ENCODE peak calls at places on chromosomes 16 and 17, in four cellular contexts. U is H1, A is HepG2, Z is K562. N is an unnamed sample.

GRCh38 chr16:24674877-24675276 is 54.6 kb upstream of the TNRC6A start:
- DNase-seq in Z (no peak), U (no peak), A (no peak), N (no peak)

GRCh38 chr17:31320791-31321190 is 631 bp downstream of the EVI2A start:
- DNase-seq in A (no peak), U (no peak), Z (no peak), N (no peak)

GRCh38 chr17:49756805-49757496 is 7.0 kb downstream of the FAM117A start:
- DNase-seq in U (no peak), Z (no peak), A (no peak), N (no peak)

GRCh38 chr17:4708436-4708835 is 2.0 kb upstream of the ARRB2 start:
- DNase-seq in U (peak), A (peak), Z (peak), N (no peak)

GRCh38 chr16:27781195-27781524 is 231.2 kb downstream of the KATNIP start:
- DNase-seq in U (no peak), Z (no peak), A (no peak), N (no peak)

GRCh38 chr16:47459603-47460002 is 1.3 kb downstream of the ITFG1 start:
- DNase-seq in Z (peak), U (no peak), A (no peak), N (no peak)

GRCh38 chr16:48099455-48099854 is 56.3 kb downstream of the ABCC12 start:
- DNase-seq in Z (peak), A (no peak), U (no peak), N (peak)

GRCh38 chr16:67249178-67249759 is 490 bp downstream of the SLC9A5 start:
- DNase-seq in U (peak), A (no peak), Z (peak), N (no peak)

GRCh38 chr17:77297693-77298666 is 157.2 kb downstream of the SEC14L1 start:
- DNase-seq in U (no peak), A (no peak), Z (no peak), N (no peak)

GRCh38 chr17:14910916-14911315 is 354.2 kb downstream of the PMP22 start:
- DNase-seq in A (no peak), Z (no peak), U (no peak), N (no peak)

GRCh38 chr17:56629450-56630187 is 36.1 kb downstream of the NOG start:
- DNase-seq in A (peak), U (peak), Z (peak), N (peak)

GRCh38 chr16:51228097-51228659 is 77.1 kb upstream of the SALL1 start:
- DNase-seq in Z (no peak), U (no peak), A (no peak), N (no peak)

GRCh38 chr16:47358816-47359215 is 102.0 kb downstream of the ITFG1 start:
- DNase-seq in U (no peak), Z (peak), A (no peak), N (peak)

GRCh38 chr17:65595071-65595655 is 33.7 kb upstream of the AXIN2 start:
- DNase-seq in Z (peak), A (no peak), U (no peak), N (no peak)

GRCh38 chr17:29294580-29294900 is 592 bp upstream of the NUFIP2 start:
- DNase-seq in U (no peak), A (no peak), Z (no peak), N (no peak)

GRCh38 chr16:3190949-3191353 is 2.9 kb downstream of the OR1F1 start:
- DNase-seq in U (no peak), Z (peak), A (peak), N (no peak)

GRCh38 chr16:83955218-83956130 is 2.4 kb downstream of the OSGIN1 start:
- DNase-seq in A (no peak), Z (no peak), U (no peak), N (no peak)

GRCh38 chr16:23013484-23013883 is 135.8 kb downstream of the USP31 start:
- DNase-seq in A (peak), Z (peak), U (peak), N (peak)

GRCh38 chr16:75000481-75001081 is 1.8 kb downstream of the ZNRF1 start:
- DNase-seq in U (no peak), A (no peak), Z (no peak), N (no peak)

GRCh38 chr16:52090080-52090479 is 456.9 kb downstream of the TOX3 start:
- DNase-seq in U (no peak), A (no peak), Z (no peak), N (no peak)

GRCh38 chr17:77736207-77736600 is 222.3 kb upstream of the TNRC6C start:
- DNase-seq in A (no peak), Z (no peak), U (peak), N (no peak)

GRCh38 chr16:12272264-12272663 is 295.7 kb downstream of the SNX29 start:
- DNase-seq in A (no peak), Z (no peak), U (no peak), N (no peak)

GRCh38 chr16:87464691-87465300 is 28.0 kb downstream of the ZCCHC14 start:
- DNase-seq in A (no peak), Z (peak), U (no peak), N (no peak)

GRCh38 chr16:27270389-27270788 is 1.8 kb upstream of the NSMCE1 start:
- DNase-seq in A (no peak), U (no peak), Z (no peak), N (no peak)

GRCh38 chr17:19386276-19386863 is 620 bp downstream of the MFAP4 start:
- DNase-seq in U (no peak), A (no peak), Z (no peak), N (no peak)

GRCh38 chr17:20244671-20245070 is 222.7 kb downstream of the LGALS9B start:
- DNase-seq in A (no peak), Z (no peak), U (no peak), N (no peak)

GRCh38 chr17:55710829-55711496 is 11.7 kb downstream of the TMEM100 start:
- DNase-seq in U (no peak), A (no peak), Z (no peak), N (no peak)

GRCh38 chr16:72480926-72481325 is 309.0 kb upstream of the PMFBP1 start:
- DNase-seq in A (no peak), Z (no peak), U (no peak), N (no peak)
- TF ChIP-seq SP1 in A (no peak), Z (no peak), U (no peak), N (no peak)

GRCh38 chr17:45146616-45147101 is 1.6 kb upstream of the HEXIM1 start:
- DNase-seq in U (no peak), A (no peak), Z (peak), N (no peak)

GRCh38 chr17:45148183-45149036 is at the start of gene HEXIM1:
- DNase-seq in A (peak), U (peak), Z (peak), N (peak)

GRCh38 chr17:45149037-45149668 is 878 bp downstream of the HEXIM1 start:
- DNase-seq in U (peak), Z (peak), A (peak), N (peak)

GRCh38 chr17:45147102-45147580 is 1.1 kb upstream of the HEXIM1 start:
- DNase-seq in A (no peak), U (no peak), Z (peak), N (no peak)

GRCh38 chr17:45147581-45148182 is 593 bp upstream of the HEXIM1 start:
- DNase-seq in Z (peak), U (peak), A (peak), N (peak)
- TF ChIP-seq FOSL1 in Z (peak), U (no peak), A (no peak), N (peak)

DNA sequence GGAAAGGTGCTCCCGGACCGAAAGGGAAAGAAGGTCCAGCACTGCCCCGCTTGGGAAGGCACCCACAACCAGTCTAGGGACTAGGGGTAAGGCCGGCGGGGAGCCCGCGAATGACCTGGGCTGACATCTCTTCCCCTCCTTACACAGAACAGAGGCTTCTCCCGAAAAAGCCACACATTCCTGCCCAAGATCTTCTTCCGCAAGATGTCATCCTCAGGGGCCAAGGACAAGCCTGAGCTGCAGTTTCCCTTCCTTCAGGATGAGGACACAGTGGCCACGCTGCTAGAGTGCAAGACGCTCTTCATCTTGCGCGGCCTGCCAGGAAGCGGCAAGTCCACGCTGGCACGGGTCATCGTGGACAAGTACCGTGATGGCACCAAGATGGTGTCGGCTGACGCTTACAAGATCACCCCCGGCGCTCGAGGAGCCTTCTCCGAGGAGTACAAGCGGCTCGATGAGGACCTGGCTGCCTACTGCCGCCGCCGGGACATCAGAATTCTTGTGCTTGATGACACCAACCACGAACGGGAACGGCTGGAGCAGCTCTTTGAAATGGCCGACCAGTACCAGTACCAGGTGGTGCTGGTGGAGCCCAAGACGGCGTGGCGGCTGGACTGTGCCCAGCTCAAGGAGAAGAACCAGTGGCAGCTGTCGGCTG is 1.5 kb downstream of the CNP start:
- DNase-seq in A (no peak), Z (no peak), U (no peak), N (no peak)
- H3K4me3 ChIP-seq in A (peak), Z (peak), U (peak), N (peak)

DNA sequence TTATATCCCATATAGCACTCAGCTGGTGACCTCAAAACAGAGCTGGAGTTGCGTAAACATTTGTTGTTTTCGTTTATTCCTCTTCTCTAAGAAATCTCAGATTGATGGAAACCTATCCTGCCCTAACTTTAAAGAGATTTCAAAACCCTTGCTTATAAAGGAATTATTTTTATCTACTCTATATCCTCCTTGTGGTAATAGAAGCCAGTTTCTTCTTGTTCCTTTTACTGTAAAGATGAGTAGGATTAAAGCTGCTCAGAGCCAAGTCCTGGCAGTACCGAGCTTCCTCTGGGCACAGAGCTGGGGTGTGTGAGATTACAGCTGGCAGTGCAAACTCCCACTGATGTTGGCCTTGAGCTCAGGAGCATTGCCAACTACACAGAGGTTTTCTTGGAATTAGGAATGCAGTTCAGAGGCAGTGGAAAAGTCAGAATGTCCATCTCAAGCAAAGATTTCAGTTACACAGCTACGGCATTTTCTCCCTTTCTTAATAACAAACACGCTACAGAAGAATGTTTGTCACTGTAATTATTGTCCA is 1.4 kb downstream of the KCTD2 start:
- DNase-seq in A (no peak), U (no peak), Z (no peak), N (no peak)
- TF ChIP-seq SP1 in A (no peak), U (no peak), Z (no peak), N (no peak)

DNA sequence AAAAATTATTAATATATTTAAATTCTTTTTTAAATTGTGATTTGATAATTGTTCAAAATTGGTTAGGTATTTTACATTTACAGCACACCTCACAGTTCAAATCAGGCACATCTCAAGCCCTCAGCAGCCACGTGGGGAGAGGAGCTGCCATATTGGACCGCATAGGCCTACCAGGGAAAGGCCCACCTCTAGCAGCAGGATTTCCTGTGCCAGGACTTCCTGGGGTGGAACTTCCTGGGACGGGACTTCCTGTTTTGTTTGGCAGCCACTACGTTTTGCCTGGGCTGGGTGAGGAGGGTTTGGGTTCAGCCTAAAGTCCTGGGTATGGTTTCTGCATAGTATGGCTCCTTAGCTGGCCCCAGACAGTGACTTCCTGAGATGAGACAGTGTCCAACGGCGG is 298.5 kb upstream of the FOXF1 start:
- DNase-seq in A (no peak), U (no peak), Z (peak), N (peak)
- TF ChIP-seq FOSL1 in A (no peak), U (no peak), Z (no peak), N (no peak)

DNA sequence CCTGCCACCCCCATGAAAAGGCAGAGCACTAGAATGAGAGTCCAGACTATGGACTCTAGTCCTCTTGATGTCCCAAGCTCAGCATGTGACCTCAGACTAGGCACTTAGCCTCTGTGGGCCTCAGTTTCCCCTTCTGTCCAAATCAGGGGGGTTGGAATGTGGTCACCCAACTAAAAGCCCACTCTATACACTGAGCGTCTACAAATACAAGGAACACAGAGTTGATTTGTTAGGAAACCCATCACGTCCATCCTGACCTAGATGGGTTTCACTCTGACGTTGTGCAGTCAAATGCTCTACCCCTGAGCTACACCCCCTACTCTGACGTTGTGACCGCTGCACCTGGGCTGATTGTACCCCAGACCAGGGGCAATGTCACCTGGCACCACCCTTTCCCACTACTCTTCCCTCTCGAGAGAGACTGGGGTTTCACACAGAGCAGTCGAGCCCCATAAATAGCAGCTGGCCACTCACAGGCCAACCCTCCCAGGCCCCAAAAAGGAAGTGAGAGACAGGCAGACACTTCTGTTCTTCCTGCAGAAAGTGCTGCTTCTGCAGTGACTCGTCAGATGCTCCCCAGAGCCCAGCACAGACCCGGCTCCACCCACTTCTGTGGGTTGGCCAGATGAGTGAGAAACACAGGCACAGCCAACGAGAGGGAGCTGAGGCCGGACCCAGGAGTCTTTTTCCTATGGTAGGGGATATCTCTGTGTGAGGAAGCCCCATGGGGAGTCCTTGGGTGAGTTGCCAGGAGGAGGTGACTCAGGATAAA is 16.1 kb upstream of the TNFRSF13B start:
- DNase-seq in Z (peak), U (no peak), A (no peak), N (no peak)
- H3K4me3 ChIP-seq in Z (no peak), U (no peak), A (no peak), N (no peak)